ENCODE peak calls at places on chromosomes 12 and 14, in six cellular contexts. L is stromal cell of bone marrow; G is smooth muscle cell of the brain vasculature; R is stimulated activated CD4-positive, alpha-beta T cell treated with anti-CD3 and anti-CD28 coated beads, Interleukin-12 subunit alpha, Interleukin-12 subunit beta, amount 100 ng/mL, for 4 hours; U is activated CD4-positive, CD25-positive, alpha-beta regulatory T cell; H is CD8-positive, alpha-beta memory T cell. B is an unnamed sample.

GRCh38 chr14:53534841-53535240 is 381.7 kb upstream of the DDHD1 start:
- DNase-seq in L (no peak), G (no peak), R (no peak), U (no peak), H (no peak), B (no peak)

GRCh38 chr12:81627336-81628189 is 131.6 kb downstream of the PPFIA2 start:
- DNase-seq in L (peak; percentile 38), G (peak; percentile 17), R (no peak), U (no peak), H (no peak), B (no peak)

GRCh38 chr12:113647048-113647447 is 175.4 kb upstream of the LHX5 start:
- DNase-seq in L (no peak), G (no peak), R (no peak), U (no peak), H (no peak), B (no peak)

GRCh38 chr12:24039113-24039525 is 89.6 kb upstream of the SOX5 start:
- DNase-seq in L (peak; percentile 98), G (peak; percentile 68), R (no peak), U (no peak), H (no peak), B (no peak)

GRCh38 chr12:77946541-77947021 is 115.9 kb downstream of the NAV3 start:
- DNase-seq in L (no peak), G (no peak), R (no peak), U (no peak), H (no peak), B (no peak)

GRCh38 chr12:94208433-94208921 is 60.1 kb downstream of the PLXNC1 start:
- DNase-seq in L (peak; percentile 38), G (no peak), R (peak; percentile 22), U (no peak), H (no peak), B (no peak)

GRCh38 chr14:94050231-94050880 is 24.2 kb downstream of the OTUB2 start:
- DNase-seq in L (no peak), G (no peak), R (no peak), U (no peak), H (no peak), B (no peak)

GRCh38 chr12:3262466-3262865 is 185.3 kb downstream of the TSPAN9 start:
- DNase-seq in L (no peak), G (no peak), R (no peak), U (no peak), H (no peak), B (no peak)

GRCh38 chr14:20866963-20867362 is 24.2 kb upstream of the RNASE3 start:
- DNase-seq in L (peak; percentile 2), G (no peak), R (no peak), U (no peak), H (no peak), B (no peak)